ENCODE peak calls at places on chromosomes 6 and 20, in five cellular contexts. D, W, F, I and B are unnamed samples.

GRCh38 chr6:157921685-157922367 is 59.8 kb upstream of the SYNJ2 start:
- DNase-seq in D (no peak), W (no peak), F (no peak), I (no peak), B (no peak)

GRCh38 chr6:84549912-84550311 is 214.5 kb downstream of the TBX18 start:
- DNase-seq in D (no peak), W (no peak), F (peak), I (peak), B (no peak)

GRCh38 chr20:63580796-63581461 is 6.9 kb upstream of the HELZ2 start:
- DNase-seq in D (no peak), W (peak), F (peak), I (peak), B (peak)

GRCh38 chr6:31792741-31793140 is 2.8 kb downstream of the VARS1 start:
- DNase-seq in D (no peak), W (peak), F (no peak), I (peak), B (peak)

GRCh38 chr6:117404548-117404947 is 21.2 kb downstream of the ROS1 start:
- DNase-seq in D (no peak), W (peak), F (no peak), I (no peak), B (no peak)

GRCh38 chr20:38043512-38044300 is 10.2 kb downstream of the RPRD1B start:
- DNase-seq in D (no peak), W (peak), F (no peak), I (no peak), B (peak)

GRCh38 chr20:43375586-43375985 is 82.1 kb upstream of the SRSF6 start:
- DNase-seq in D (no peak), W (no peak), F (no peak), I (no peak), B (no peak)

GRCh38 chr6:134235937-134236751 is 81.8 kb downstream of the SGK1 start:
- DNase-seq in D (no peak), W (peak), F (no peak), I (peak), B (no peak)

GRCh38 chr6:149060985-149061760 is 256.3 kb upstream of the TAB2 start:
- DNase-seq in D (peak), W (no peak), F (no peak), I (no peak), B (no peak)

GRCh38 chr20:46963758-46964181 is 69.1 kb downstream of the EYA2 start:
- DNase-seq in D (no peak), W (peak), F (no peak), I (no peak), B (no peak)

GRCh38 chr6:2876210-2877056 is 26.7 kb downstream of the SERPINB9 start:
- DNase-seq in D (peak), W (peak), F (no peak), I (no peak), B (no peak)

GRCh38 chr6:17932362-17932852 is 55.0 kb downstream of the KIF13A start:
- DNase-seq in D (no peak), W (peak), F (no peak), I (peak), B (no peak)

GRCh38 chr6:136777651-136778050 is 14.6 kb downstream of the MAP3K5 start:
- DNase-seq in D (no peak), W (no peak), F (no peak), I (no peak), B (no peak)

GRCh38 chr6:42300701-42301100 is 83.0 kb upstream of the MRPS10 start:
- DNase-seq in D (no peak), W (peak), F (no peak), I (no peak), B (no peak)

GRCh38 chr6:162964703-162965140 is 236.9 kb downstream of the PACRG start:
- DNase-seq in D (peak), W (no peak), F (no peak), I (no peak), B (peak)

GRCh38 chr6:110015206-110015605 is 37.1 kb downstream of the GPR6 start:
- DNase-seq in D (no peak), W (no peak), F (no peak), I (no peak), B (no peak)

GRCh38 chr6:70277480-70277879 is 25.4 kb downstream of the COL9A1 start:
- DNase-seq in D (no peak), W (peak), F (no peak), I (no peak), B (no peak)

GRCh38 chr20:33783818-33784217 is 27.3 kb upstream of the CHMP4B start:
- DNase-seq in D (no peak), W (no peak), F (no peak), I (no peak), B (no peak)

GRCh38 chr6:130872250-130873095 is 45.3 kb downstream of the SMLR1 start:
- DNase-seq in D (peak), W (peak), F (peak), I (peak), B (no peak)

GRCh38 chr20:44407402-44408184 is 52.1 kb downstream of the HNF4A start:
- DNase-seq in D (peak), W (peak), F (no peak), I (peak), B (peak)

GRCh38 chr6:16524380-16524707 is 236.9 kb downstream of the ATXN1 start:
- DNase-seq in D (no peak), W (peak), F (no peak), I (no peak), B (no peak)

GRCh38 chr6:163123098-163123497 is 291.4 kb upstream of the QKI start:
- DNase-seq in D (no peak), W (no peak), F (peak), I (no peak), B (no peak)

GRCh38 chr6:38261626-38262025 is 378.1 kb downstream of the BTBD9 start:
- DNase-seq in D (no peak), W (no peak), F (no peak), I (no peak), B (no peak)

GRCh38 chr20:15236812-15237211 is 899.4 kb upstream of the FLRT3 start:
- DNase-seq in D (peak), W (peak), F (peak), I (no peak), B (peak)

GRCh38 chr6:99344289-99344688 is 5.2 kb downstream of the FAXC start:
- DNase-seq in D (no peak), W (peak), F (no peak), I (no peak), B (peak)

GRCh38 chr6:22302828-22303227 is 6.0 kb upstream of the PRL start:
- DNase-seq in D (no peak), W (no peak), F (no peak), I (no peak), B (no peak)

GRCh38 chr6:11785953-11786579 is 7.5 kb upstream of the ADTRP start:
- DNase-seq in D (peak), W (no peak), F (no peak), I (peak), B (no peak)

GRCh38 chr6:14367296-14367695 is 249.7 kb downstream of the CD83 start:
- DNase-seq in D (no peak), W (no peak), F (no peak), I (no peak), B (no peak)

GRCh38 chr6:159941286-159942113 is 27.4 kb upstream of the IGF2R start:
- DNase-seq in D (no peak), W (peak), F (no peak), I (peak), B (no peak)

GRCh38 chr6:160115421-160115820 is 6.2 kb upstream of the SLC22A1 start:
- DNase-seq in D (no peak), W (no peak), F (no peak), I (no peak), B (no peak)

GRCh38 chr20:48945840-48946514 is 24.5 kb downstream of the ARFGEF2 start:
- DNase-seq in D (peak), W (peak), F (no peak), I (no peak), B (no peak)

GRCh38 chr6:15763827-15764226 is 101.0 kb upstream of the DTNBP1 start:
- DNase-seq in D (peak), W (no peak), F (no peak), I (no peak), B (no peak)

GRCh38 chr6:109595998-109596397 is 95.0 kb downstream of the AK9 start:
- DNase-seq in D (no peak), W (peak), F (peak), I (peak), B (no peak)

GRCh38 chr6:135270676-135271536 is 89.8 kb downstream of the MYB start:
- DNase-seq in D (peak), W (peak), F (peak), I (no peak), B (no peak)

GRCh38 chr20:31567380-31567720 is 37.7 kb upstream of the ID1 start:
- DNase-seq in D (no peak), W (no peak), F (no peak), I (no peak), B (no peak)
- H3K9ac ChIP-seq in D (no peak), W (peak), F (no peak), I (no peak), B (peak)

DNA sequence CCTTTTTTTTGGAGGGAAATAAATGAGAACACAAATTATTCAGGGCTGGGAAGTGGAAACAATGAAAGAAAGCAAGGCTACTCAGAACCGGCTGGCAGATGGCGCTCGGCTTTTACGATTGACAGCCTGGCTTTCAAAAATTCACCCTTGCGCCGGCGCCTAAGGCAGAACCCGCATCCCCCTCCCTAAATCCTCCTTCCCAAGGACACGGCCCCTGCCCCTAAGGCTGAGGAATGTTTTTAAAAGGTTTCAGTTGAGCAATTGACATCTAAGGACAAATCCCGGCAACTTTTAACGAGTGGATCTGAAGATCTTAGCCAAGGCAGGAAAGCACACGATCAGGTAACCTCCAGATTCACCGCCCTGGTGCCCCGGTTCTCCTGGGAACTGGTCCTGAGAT is 16.3 kb downstream of the GNAS start:
- DNase-seq in D (no peak), W (no peak), F (peak), I (peak), B (no peak)
- TF ChIP-seq CTCF in D (no peak), W (no peak), F (peak), I (peak), B (peak)

DNA sequence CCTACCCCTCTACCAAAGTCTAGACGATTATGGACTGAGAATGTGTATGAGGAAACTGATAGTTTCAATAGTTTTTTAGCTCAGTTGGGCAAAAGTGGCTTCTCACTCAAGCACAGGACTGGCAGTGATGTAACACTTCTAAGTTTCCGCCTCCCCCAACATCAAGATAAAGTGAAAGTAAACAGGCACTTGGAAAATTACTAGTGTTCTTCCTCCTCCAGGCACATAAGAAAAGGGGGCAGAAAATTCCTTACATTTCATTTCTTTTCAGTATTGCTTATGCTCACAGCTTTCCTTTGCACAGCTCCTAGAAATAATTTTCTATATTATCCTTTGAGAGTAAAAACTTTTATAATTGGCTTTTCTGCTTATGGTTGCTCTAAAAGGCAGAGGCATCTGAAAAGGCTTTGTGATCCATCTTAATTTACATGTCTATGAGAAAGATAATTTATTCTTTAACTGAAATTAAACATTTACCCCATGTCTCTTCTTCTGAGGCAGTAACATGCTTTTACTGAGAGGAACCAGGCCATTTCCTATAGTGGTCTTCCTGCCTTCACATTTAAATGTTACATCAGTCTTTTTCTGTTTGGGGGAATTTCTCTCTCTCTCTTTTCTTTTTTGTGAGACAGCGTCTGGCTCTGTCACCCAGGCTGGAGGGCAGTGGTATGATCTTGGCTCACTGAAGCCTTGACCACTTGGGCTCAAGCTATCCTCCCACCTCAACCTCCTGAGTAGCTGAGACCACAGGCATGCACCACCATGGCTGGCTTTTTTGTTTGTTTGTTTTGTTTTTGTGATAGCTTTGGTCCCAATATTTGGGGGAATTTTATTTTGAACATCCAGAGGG is 65.0 kb upstream of the EEF1A1 start:
- DNase-seq in D (peak), W (peak), F (peak), I (peak), B (no peak)
- H3K9ac ChIP-seq in D (peak), W (peak), F (peak), I (peak), B (peak)

DNA sequence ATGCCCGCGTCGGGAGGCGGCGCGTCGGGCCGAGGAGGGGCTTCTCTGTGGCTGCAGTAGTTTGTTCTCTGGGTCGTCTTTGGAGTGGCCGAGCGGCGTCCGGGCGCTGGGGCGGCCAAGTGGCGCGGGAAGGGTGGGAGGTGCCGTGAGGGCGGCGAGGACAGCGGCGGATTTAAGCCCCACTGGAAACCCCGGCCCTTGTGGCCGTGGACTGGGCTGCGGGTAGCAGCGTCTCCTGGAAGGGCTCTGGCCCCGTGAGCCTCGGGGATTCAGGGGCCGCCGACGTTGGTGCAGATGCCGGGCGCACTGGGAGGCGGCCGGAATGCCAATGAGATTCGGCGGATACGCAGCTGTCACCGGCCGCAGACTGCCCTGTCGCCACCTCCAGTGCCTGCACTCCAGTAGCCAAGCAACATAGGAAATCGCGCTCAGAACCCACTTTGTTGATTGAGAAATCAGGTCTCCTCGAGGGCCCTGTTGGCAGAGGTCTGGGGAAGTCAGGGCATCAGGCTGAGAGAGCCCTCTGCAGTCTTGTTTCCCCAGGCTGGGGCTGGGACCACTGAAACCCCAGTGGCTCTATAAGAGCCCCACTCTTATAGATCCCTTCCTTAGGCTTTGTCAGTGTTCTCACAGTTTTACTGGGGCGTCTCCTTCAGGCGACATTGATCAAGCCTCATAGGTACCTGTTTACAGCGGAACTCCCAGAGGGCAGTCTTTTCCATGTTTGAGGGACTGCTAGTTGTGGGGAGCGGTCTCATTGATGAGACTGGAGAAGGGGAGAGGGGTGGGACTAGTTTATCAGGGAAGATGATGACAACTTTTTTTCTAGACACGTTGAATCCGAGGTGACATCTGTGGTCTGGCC is 642 bp downstream of the GZF1 start:
- DNase-seq in D (peak), W (peak), F (no peak), I (no peak), B (no peak)
- TF ChIP-seq CTCF in D (no peak), W (peak), F (no peak), I (peak), B (no peak)

GRCh38 chr6:111599259-111599658 is 6.4 kb downstream of the TRAF3IP2 start:
- DNase-seq in D (no peak), W (no peak), F (no peak), I (no peak), B (no peak)
- H3K9ac ChIP-seq in D (peak), W (no peak), F (no peak), I (no peak), B (no peak)

GRCh38 chr6:148002067-148002466 is 340.6 kb upstream of the SASH1 start:
- DNase-seq in D (no peak), W (no peak), F (no peak), I (no peak), B (no peak)
- TF ChIP-seq CTCF in D (no peak), W (no peak), F (no peak), I (no peak), B (no peak)

DNA sequence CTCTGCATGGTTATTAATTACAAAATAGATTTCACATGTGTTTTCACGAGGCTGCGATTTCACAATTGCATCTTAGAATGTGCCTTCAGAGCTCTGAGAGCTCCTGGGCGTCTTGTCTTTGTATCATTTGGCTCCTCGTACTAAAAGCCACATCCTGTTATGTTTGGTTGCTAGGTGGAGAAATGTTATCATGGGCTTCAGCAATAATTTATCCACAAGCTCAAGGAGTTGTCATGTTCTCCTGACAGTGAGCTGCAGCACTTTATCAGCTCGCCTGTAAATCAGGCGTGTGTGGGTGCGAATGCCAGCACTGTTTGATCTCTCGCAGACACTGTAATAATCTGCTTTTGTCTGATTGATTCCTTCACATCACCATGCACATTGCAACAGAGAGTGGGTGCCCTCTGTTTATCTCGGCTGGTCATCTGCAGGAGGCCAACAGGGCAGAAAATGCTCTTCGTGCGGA is 218.6 kb upstream of the ZFP64 start:
- DNase-seq in D (no peak), W (no peak), F (no peak), I (peak), B (no peak)
- H3K9ac ChIP-seq in D (no peak), W (no peak), F (no peak), I (no peak), B (no peak)

GRCh38 chr6:88916615-88917198 is 46.7 kb downstream of the RNGTT start:
- DNase-seq in D (no peak), W (peak), F (no peak), I (peak), B (no peak)

GRCh38 chr6:88920777-88921728 is 42.4 kb downstream of the RNGTT start:
- DNase-seq in D (no peak), W (no peak), F (no peak), I (no peak), B (no peak)

GRCh38 chr6:88920088-88920487 is 43.3 kb downstream of the RNGTT start:
- DNase-seq in D (no peak), W (no peak), F (no peak), I (no peak), B (no peak)

GRCh38 chr6:88921734-88922133 is 41.7 kb downstream of the RNGTT start:
- DNase-seq in D (no peak), W (no peak), F (no peak), I (no peak), B (no peak)

DNA sequence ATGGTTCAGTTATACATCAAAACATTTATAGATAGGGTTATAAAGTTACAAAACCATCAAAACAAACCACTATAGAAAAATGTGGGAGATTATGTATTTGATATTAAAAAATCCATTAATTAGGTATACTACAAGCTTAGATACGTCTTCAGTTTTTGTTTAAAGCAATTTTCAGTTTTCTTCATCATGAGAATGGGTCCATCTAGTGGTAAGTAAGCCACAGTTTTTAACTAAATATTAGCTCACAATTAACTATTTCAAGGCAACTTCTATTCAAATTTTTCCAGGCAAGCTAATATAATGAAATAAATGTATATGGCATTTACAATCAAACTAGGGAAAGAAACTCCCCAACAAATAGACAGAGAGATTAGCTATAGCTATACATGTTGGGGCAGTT is 44.4 kb downstream of the RNGTT start:
- DNase-seq in D (no peak), W (no peak), F (no peak), I (no peak), B (no peak)
- TF ChIP-seq CTCF in D (no peak), W (peak), F (peak), I (no peak), B (no peak)

GRCh38 chr20:57059055-57059617 is 207.3 kb downstream of the BMP7 start:
- DNase-seq in D (no peak), W (no peak), F (no peak), I (no peak), B (no peak)
- H3K9ac ChIP-seq in D (no peak), W (no peak), F (no peak), I (no peak), B (no peak)